ENCODE peak calls at places on chromosome 22, in five cellular contexts. T, U, C, K and V are unnamed samples.

GRCh38 chr22:19867617-19868016 is 12.9 kb upstream of the GNB1L start:
- DNase-seq in T (no peak), U (no peak), C (no peak), K (no peak), V (no peak)

GRCh38 chr22:45671783-45672563 is at the start of gene ATXN10:
- DNase-seq in T (peak), U (peak), C (peak), K (peak), V (peak)

GRCh38 chr22:38034278-38034882 is 22.8 kb upstream of the PICK1 start:
- DNase-seq in T (peak), U (peak), C (peak), K (peak), V (peak)

GRCh38 chr22:30591191-30591587 is 521 bp downstream of the PES1 start:
- DNase-seq in T (no peak), U (peak), C (no peak), K (no peak), V (no peak)

GRCh38 chr22:22918297-22918965 is 30.8 kb downstream of the IGLL5 start:
- DNase-seq in T (no peak), U (no peak), C (no peak), K (no peak), V (no peak)

GRCh38 chr22:30336752-30337460 is 10.2 kb upstream of the TBC1D10A start:
- DNase-seq in T (no peak), U (no peak), C (no peak), K (peak), V (no peak)

GRCh38 chr22:31628362-31628761 is 33.7 kb downstream of the PISD start:
- DNase-seq in T (no peak), U (no peak), C (no peak), K (no peak), V (no peak)

GRCh38 chr22:50085211-50085999 is at the start of gene MLC1:
- DNase-seq in T (no peak), U (no peak), C (no peak), K (peak), V (peak)

GRCh38 chr22:42830161-42830560 is 26.9 kb downstream of the ARFGAP3 start:
- DNase-seq in T (no peak), U (no peak), C (no peak), K (no peak), V (no peak)